ENCODE peak calls at places on chromosomes 13 and 19, in five cellular contexts. L is GM03348, W is posterior cingulate gyrus, Y is COR-L47, T is heart right ventricle. B is an unnamed sample.

GRCh38 chr13:32229443-32229842 is 85.7 kb downstream of the ZAR1L start:
- DNase-seq in L (no peak), W (no peak), Y (peak), T (no peak), B (no peak)

GRCh38 chr13:49821216-49821820 is 28.8 kb upstream of the KPNA3 start:
- DNase-seq in L (no peak), W (no peak), Y (no peak), T (no peak), B (no peak)

GRCh38 chr19:16896913-16897571 is 8.2 kb downstream of the F2RL3 start:
- DNase-seq in L (peak), W (no peak), Y (no peak), T (peak), B (peak)

GRCh38 chr13:59531571-59532091 is 632.1 kb downstream of the DIAPH3 start:
- DNase-seq in L (peak), W (peak), Y (peak), T (peak), B (no peak)

GRCh38 chr19:28878862-28879566 is 333.9 kb downstream of the UQCRFS1 start:
- DNase-seq in L (peak), W (peak), Y (peak), T (peak), B (no peak)

GRCh38 chr19:7349961-7350711 is 1.4 kb downstream of the ARHGEF18 start:
- DNase-seq in L (no peak), W (no peak), Y (no peak), T (no peak), B (no peak)

GRCh38 chr13:112859128-112859816 is 109.7 kb upstream of the MCF2L start:
- DNase-seq in L (no peak), W (no peak), Y (no peak), T (no peak), B (no peak)

GRCh38 chr19:13087295-13087694 is 15.4 kb downstream of the LYL1 start:
- DNase-seq in L (no peak), W (no peak), Y (no peak), T (no peak), B (no peak)

GRCh38 chr13:63449549-63449948 is 2033.9 kb upstream of the PCDH20 start:
- DNase-seq in L (no peak), W (no peak), Y (no peak), T (no peak), B (no peak)

GRCh38 chr19:16714702-16715294 is 4.8 kb upstream of the NWD1 start:
- DNase-seq in L (peak), W (peak), Y (no peak), T (peak), B (no peak)

GRCh38 chr13:36758345-36758744 is 60.7 kb upstream of the RFXAP start:
- DNase-seq in L (no peak), W (no peak), Y (peak), T (no peak), B (no peak)